ENCODE peak calls at places on chromosomes 4 and X, in nine cellular contexts. C is epithelial cell of esophagus, D is tibial artery, L is HFF-Myc, G is vagina, P is tibial nerve, Y is ovary, J is NB4, F is stomach. S is an unnamed sample.

GRCh38 chr4:82652062-82652461 is 90.3 kb upstream of the TMEM150C start:
- DNase-seq in F (no peak), D (no peak), J (peak), C (peak), L (no peak), G (no peak), P (no peak), Y (no peak), S (no peak)

GRCh38 chr4:88144866-88145300 is 13.6 kb downstream of the ABCG2 start:
- DNase-seq in J (no peak), L (no peak), F (no peak), P (no peak), D (no peak), G (no peak), C (peak), Y (no peak), S (no peak)

GRCh38 chr4:182307746-182308145 is 64.5 kb downstream of the TENM3 start:
- DNase-seq in J (no peak), C (peak), L (peak), Y (no peak), F (no peak), D (no peak), G (no peak), P (peak), S (no peak)

GRCh38 chr4:54276633-54277426 is 47.7 kb downstream of the PDGFRA start:
- DNase-seq in G (no peak), P (no peak), F (no peak), J (no peak), C (peak), Y (no peak), L (no peak), D (no peak), S (peak)

GRCh38 chr4:47413515-47413914 is 50.0 kb downstream of the COMMD8 start:
- DNase-seq in J (no peak), Y (no peak), G (no peak), F (no peak), D (no peak), P (no peak), C (no peak), L (no peak), S (no peak)

GRCh38 chr4:38980903-38981676 is 51.1 kb downstream of the TMEM156 start:
- DNase-seq in C (peak), L (peak), J (peak), F (no peak), Y (no peak), G (no peak), P (no peak), D (no peak), S (peak)

GRCh38 chr4:55079451-55080173 is 45.8 kb downstream of the KDR start:
- DNase-seq in G (no peak), L (no peak), P (no peak), C (no peak), F (no peak), D (no peak), Y (no peak), J (no peak), S (no peak)

GRCh38 chr4:56626420-56626819 is 54.7 kb downstream of the HOPX start:
- DNase-seq in D (no peak), J (no peak), P (no peak), C (peak), F (no peak), G (no peak), L (no peak), Y (no peak), S (no peak)

GRCh38 chr4:83964996-83965541 is 429.2 kb downstream of the GPAT3 start:
- DNase-seq in G (no peak), D (no peak), Y (no peak), L (no peak), F (no peak), C (peak), P (no peak), J (peak), S (peak)

GRCh38 chr4:158500054-158500453 is 21.6 kb upstream of the RXFP1 start:
- DNase-seq in P (no peak), G (no peak), L (no peak), C (no peak), D (no peak), Y (no peak), F (no peak), J (no peak), S (no peak)

GRCh38 chrX:119190736-119191282 is 45.3 kb upstream of the PGRMC1 start:
- DNase-seq in Y (peak), C (no peak), D (peak), G (no peak), J (peak), P (no peak), L (peak), F (no peak), S (no peak)

GRCh38 chr4:133372699-133373098 is 223.6 kb downstream of the PCDH10 start:
- DNase-seq in F (no peak), J (no peak), L (no peak), C (no peak), D (no peak), G (no peak), Y (no peak), P (no peak), S (no peak)
- TF ChIP-seq CTCF in F (no peak), J (no peak), L (no peak), C (no peak), D (no peak), G (no peak), Y (no peak), P (no peak), S (no peak)

GRCh38 chr4:2390146-2390545 is 28.3 kb downstream of the ZFYVE28 start:
- DNase-seq in D (no peak), F (no peak), P (no peak), C (no peak), L (no peak), G (no peak), Y (no peak), J (peak), S (no peak)
- H3K4me3 ChIP-seq in D (no peak), F (no peak), P (no peak), C (no peak), L (no peak), G (no peak), Y (no peak), J (peak), S (no peak)

GRCh38 chr4:99809326-99809725 is 7.3 kb upstream of the DAPP1 start:
- DNase-seq in L (no peak), D (no peak), C (no peak), J (no peak), G (no peak), F (no peak), Y (no peak), P (no peak), S (no peak)

GRCh38 chr4:99803702-99804101 is 12.9 kb upstream of the DAPP1 start:
- DNase-seq in C (no peak), L (no peak), G (no peak), F (no peak), D (no peak), Y (no peak), P (no peak), J (no peak), S (no peak)

GRCh38 chr4:99808260-99808857 is 8.3 kb upstream of the DAPP1 start:
- DNase-seq in C (peak), Y (no peak), G (no peak), F (peak), D (peak), P (peak), L (no peak), J (peak), S (no peak)

GRCh38 chr4:99807666-99808065 is 9.0 kb upstream of the DAPP1 start:
- DNase-seq in Y (no peak), P (no peak), F (no peak), L (no peak), C (no peak), G (no peak), D (no peak), J (no peak), S (no peak)

DNA sequence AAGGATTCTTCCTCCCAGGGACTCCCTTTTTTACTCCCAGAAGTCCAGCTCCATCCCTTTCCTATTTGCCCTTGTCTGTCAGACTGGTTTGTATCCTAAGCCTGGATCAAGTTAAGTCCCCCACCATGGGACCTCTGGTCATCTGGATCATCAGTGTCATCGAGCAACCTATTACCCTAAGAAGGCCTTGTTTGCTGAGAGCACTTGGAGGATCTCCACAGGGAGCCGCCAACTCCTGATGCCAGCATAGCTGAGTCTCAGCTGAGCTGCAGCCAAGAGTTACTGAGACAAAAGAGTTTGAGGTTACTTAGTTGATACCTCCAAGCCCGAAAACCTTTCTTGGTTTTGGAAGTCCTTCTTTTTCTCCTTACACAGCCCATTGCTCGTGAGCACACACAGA is 10.1 kb upstream of the DAPP1 start:
- DNase-seq in L (no peak), F (no peak), G (no peak), D (no peak), P (no peak), C (no peak), Y (no peak), J (no peak), S (no peak)
- TF ChIP-seq CTCF in L (no peak), F (no peak), G (no peak), D (no peak), P (no peak), C (no peak), Y (no peak), J (no peak), S (no peak)

GRCh38 chrX:110430293-110431076 is 71.8 kb downstream of the RTL9 start:
- DNase-seq in L (no peak), D (no peak), J (no peak), C (no peak), P (no peak), F (no peak), G (no peak), Y (no peak), S (no peak)
- H3K4me3 ChIP-seq in L (no peak), D (no peak), J (no peak), C (no peak), P (no peak), F (no peak), G (no peak), Y (no peak), S (no peak)